ENCODE peak calls at places on chromosome 7, in nine cellular contexts. G is cardiac fibroblast, Y is dorsolateral prefrontal cortex, K is IMR-90, Q is lower leg skin, S is choroid plexus epithelial cell, U is mucosa of descending colon, C is lower lobe of right lung, R is coronary artery. M is an unnamed sample.

GRCh38 chr7:30920584-30921539 is 9.2 kb downstream of the AQP1 start:
- DNase-seq in G (peak; percentile 59), Y (peak; percentile 32), K (peak; percentile 49), Q (no peak), S (peak; percentile 37), U (peak; percentile 23), C (peak; percentile 44), R (peak; percentile 92), M (no peak)

GRCh38 chr7:141738592-141739013 is 445 bp downstream of the SSBP1 start:
- DNase-seq in G (no peak), Y (no peak), K (no peak), Q (no peak), S (no peak), U (no peak), C (no peak), R (no peak), M (no peak)

GRCh38 chr7:4479367-4480039 is 202.6 kb upstream of the FOXK1 start:
- DNase-seq in G (peak; percentile 79), Y (no peak), K (peak; percentile 16), Q (no peak), S (peak; percentile 58), U (no peak), C (no peak), R (no peak), M (no peak)

GRCh38 chr7:44791278-44792219 is 4.9 kb upstream of the PPIA start:
- DNase-seq in G (peak; percentile 56), Y (no peak), K (peak; percentile 73), Q (no peak), S (peak; percentile 80), U (no peak), C (no peak), R (no peak), M (no peak)

GRCh38 chr7:101678713-101679112 is 49.6 kb upstream of the MYL10 start:
- DNase-seq in G (peak; percentile 74), Y (no peak), K (peak; percentile 50), Q (no peak), S (peak; percentile 24), U (no peak), C (no peak), R (no peak), M (no peak)

GRCh38 chr7:8831386-8831785 is 398.0 kb downstream of the NXPH1 start:
- DNase-seq in G (peak; percentile 2), Y (no peak), K (no peak), Q (no peak), S (peak; percentile 2), U (no peak), C (no peak), R (no peak), M (peak; percentile 81)

GRCh38 chr7:40175725-40176510 is 41.1 kb downstream of the SUGCT start:
- DNase-seq in G (peak; percentile 58), Y (no peak), K (peak; percentile 69), Q (no peak), S (peak; percentile 79), U (no peak), C (no peak), R (no peak), M (no peak)

GRCh38 chr7:128842674-128843641 is 12.8 kb downstream of the FLNC start:
- DNase-seq in G (no peak), Y (no peak), K (no peak), Q (no peak), S (no peak), U (no peak), C (peak; percentile 38), R (no peak), M (no peak)

GRCh38 chr7:77242068-77242467 is 42.4 kb upstream of the FGL2 start:
- DNase-seq in G (no peak), Y (no peak), K (no peak), Q (no peak), S (no peak), U (no peak), C (no peak), R (no peak), M (no peak)

GRCh38 chr7:77245015-77245755 is 45.6 kb upstream of the FGL2 start:
- DNase-seq in G (peak; percentile 23), Y (no peak), K (no peak), Q (no peak), S (no peak), U (no peak), C (peak; percentile 48), R (no peak), M (no peak)

GRCh38 chr7:77246031-77246430 is 46.4 kb upstream of the FGL2 start:
- DNase-seq in G (no peak), Y (no peak), K (no peak), Q (no peak), S (no peak), U (no peak), C (no peak), R (no peak), M (no peak)

GRCh38 chr7:77242535-77242934 is 42.9 kb upstream of the FGL2 start:
- DNase-seq in G (no peak), Y (no peak), K (no peak), Q (no peak), S (no peak), U (no peak), C (no peak), R (no peak), M (no peak)

DNA sequence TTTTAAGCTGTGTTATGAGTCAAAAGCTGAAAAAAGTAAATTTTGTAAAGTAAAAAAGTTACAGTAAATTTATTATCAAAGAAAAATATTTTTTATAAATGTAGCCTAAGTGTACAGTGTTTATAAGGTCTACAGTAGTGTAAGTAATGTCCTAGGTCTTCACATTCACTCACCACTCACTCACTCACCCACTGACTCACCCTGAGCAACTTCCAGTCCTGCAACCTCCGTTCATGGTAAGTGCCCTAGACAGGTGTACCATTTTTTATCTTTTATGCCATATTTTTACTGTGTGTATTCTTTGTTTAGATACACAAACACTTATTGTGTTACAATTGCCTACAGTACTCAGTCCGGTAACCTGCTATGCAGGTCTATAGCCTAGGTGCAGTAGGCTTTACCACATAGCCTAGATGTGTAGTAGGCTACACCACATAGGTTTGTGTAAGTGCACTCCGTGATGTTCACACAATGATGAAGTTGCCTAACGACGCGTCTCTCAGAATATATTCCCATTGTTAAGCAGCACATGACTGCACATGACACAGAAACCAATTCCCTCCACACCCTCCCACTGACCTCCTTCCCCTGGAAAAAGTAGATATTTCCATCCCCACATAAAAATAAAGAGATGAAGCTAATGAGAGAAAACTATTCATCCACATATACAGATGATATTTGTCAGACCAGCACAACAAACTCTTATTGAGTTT is 44.8 kb upstream of the FGL2 start:
- DNase-seq in G (no peak), Y (no peak), K (peak; percentile 51), Q (peak; percentile 32), S (no peak), U (no peak), C (no peak), R (no peak), M (no peak)
- H3K4me3 ChIP-seq in G (no peak overlapping the region), Y (no peak overlapping the region), K (no peak overlapping the region), Q (no peak overlapping the region), S (no peak overlapping the region), U (no peak overlapping the region), C (no peak overlapping the region), R (no peak overlapping the region), M (no peak overlapping the region)

GRCh38 chr7:56007167-56007652 is 42.8 kb downstream of the NIPSNAP2 start:
- DNase-seq in G (peak; percentile 8), Y (no peak), K (no peak), Q (no peak), S (peak; percentile 25), U (no peak), C (no peak), R (no peak), M (no peak)

GRCh38 chr7:56007891-56008290 is 43.4 kb downstream of the PSPH start:
- DNase-seq in G (no peak), Y (peak; percentile 44), K (no peak), Q (no peak), S (no peak), U (no peak), C (no peak), R (no peak), M (peak; percentile 34)

GRCh38 chr7:56003749-56004148 is 39.4 kb downstream of the NIPSNAP2 start:
- DNase-seq in G (no peak), Y (no peak), K (no peak), Q (no peak), S (no peak), U (no peak), C (no peak), R (no peak), M (no peak)

DNA sequence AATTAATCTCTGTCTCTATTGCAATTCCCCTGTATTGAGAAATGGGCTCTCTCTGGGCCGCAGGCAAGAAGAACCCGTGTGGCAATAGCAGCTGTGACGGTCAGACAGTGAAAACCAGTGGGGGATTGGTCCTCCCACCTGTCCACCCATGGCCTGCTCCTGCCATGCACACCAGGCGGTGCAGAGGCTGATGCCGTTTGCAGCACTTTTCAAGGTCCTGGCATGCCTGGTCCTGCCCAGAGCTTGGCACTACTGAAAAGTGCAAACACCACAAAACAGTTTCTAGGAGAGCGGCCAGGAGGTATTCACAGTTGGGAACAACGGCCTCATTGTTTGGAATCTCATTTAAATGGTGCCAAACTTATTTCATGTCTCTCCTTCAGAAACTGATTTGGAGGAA is 41.5 kb downstream of the PSPH start:
- DNase-seq in G (no peak), Y (peak; percentile 62), K (no peak), Q (peak; percentile 20), S (no peak), U (peak; percentile 54), C (no peak), R (no peak), M (peak; percentile 63)
- TF ChIP-seq CTCF in G (no peak), Y (no peak), K (no peak), Q (no peak), S (no peak), U (no peak), C (no peak), R (no peak), M (peak; percentile 7)

DNA sequence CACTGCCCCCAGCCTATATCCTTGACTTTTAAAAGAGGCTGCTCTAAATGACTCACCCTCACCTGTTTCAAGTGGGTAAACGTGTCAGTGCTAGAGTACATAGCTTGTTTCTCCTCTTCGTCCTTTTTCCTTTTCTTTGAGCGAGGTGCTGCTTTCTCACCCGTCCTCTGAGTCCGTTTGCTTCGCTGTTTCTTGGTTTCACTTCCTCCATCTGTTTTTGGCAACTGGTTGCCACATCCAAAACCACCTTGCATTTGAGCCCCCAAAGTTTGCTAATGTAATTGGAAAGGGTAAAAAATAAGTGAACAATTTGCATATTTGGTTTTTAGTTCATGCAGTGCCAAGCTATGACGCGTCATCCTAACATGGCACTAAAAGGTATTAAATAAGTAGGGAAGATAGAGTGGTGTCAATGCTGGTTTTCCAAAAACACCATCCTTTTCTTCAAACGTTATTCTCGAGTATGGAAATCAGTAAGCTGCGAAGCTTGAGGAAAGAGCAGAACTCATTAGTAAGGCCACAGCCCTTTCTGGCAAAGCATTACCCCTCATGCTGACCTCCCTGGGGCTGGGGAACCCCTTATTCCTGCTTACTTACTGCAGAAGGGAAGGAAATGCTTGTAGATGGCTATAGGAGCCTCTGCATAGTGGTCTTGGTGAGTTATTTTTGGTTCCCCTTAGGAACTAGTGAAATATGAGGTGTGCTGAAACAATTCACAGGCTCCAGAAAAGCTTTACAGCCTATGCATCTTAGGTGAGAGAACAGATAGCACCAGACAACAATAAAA is 133.5 kb downstream of the GALNT11 start:
- DNase-seq in G (no peak), Y (no peak), K (no peak), Q (no peak), S (no peak), U (no peak), C (no peak), R (no peak), M (no peak)
- H3K4me3 ChIP-seq in G (no peak overlapping the region), Y (no peak overlapping the region), K (no peak overlapping the region), Q (no peak overlapping the region), S (no peak overlapping the region), U (no peak overlapping the region), C (no peak overlapping the region), R (no peak overlapping the region), M (no peak overlapping the region)

GRCh38 chr7:97844036-97844435 is 28.2 kb downstream of the ASNS start:
- DNase-seq in G (peak; percentile 27), Y (no peak), K (peak; percentile 4), Q (no peak), S (peak; percentile 46), U (no peak), C (no peak), R (no peak), M (no peak)

GRCh38 chr7:97842772-97843345 is 29.3 kb downstream of the ASNS start:
- DNase-seq in G (no peak), Y (no peak), K (no peak), Q (no peak), S (no peak), U (no peak), C (no peak), R (no peak), M (no peak)

GRCh38 chr7:97847791-97848190 is 24.4 kb downstream of the ASNS start:
- DNase-seq in G (no peak), Y (no peak), K (no peak), Q (no peak), S (no peak), U (no peak), C (no peak), R (no peak), M (no peak)

GRCh38 chr7:97846945-97847344 is 25.3 kb downstream of the ASNS start:
- DNase-seq in G (no peak), Y (no peak), K (no peak), Q (no peak), S (no peak), U (no peak), C (no peak), R (no peak), M (no peak)

DNA sequence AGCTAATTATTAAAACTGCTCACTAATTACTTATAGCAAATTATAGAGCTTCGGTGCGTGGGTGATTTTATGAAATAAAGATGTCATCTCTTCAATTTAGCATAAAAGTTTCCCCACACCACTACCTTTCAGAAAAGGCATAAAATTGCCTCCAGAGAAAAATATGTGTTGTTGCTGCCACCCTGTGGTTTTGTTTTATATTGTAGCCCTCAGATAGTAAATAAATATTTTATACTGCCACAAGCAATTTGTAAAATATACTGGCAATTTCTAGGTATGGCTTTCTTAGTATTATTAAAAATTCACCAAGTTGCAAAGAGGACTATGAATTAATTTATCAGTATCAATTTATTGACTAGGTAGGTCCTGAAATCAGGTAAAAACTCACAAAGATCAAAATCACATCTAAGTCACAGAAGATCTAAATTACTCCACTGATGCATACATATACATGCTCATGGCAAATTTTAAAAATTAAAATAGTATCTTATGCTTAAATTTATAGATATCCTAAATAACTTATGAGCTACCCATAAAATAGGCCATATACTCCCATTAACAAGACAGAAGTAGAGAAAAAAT is 26.5 kb downstream of the ASNS start:
- DNase-seq in G (peak; percentile 57), Y (no peak), K (peak; percentile 15), Q (no peak), S (peak; percentile 58), U (no peak), C (no peak), R (no peak), M (peak; percentile 0)
- TF ChIP-seq CTCF in G (peak; percentile 40), Y (peak; percentile 61), K (peak; percentile 52), Q (no peak), S (peak; percentile 53), U (no peak), C (peak; percentile 20), R (no peak), M (peak; percentile 34)